ENCODE peak calls at places on chromosomes 11 and 22, in nine cellular contexts. Y, O, S, Z, B, D, A, K and T are unnamed samples.

GRCh38 chr11:59755701-59756495 is 722 bp downstream of the STX3 start:
- DNase-seq in Y (no peak), O (peak), S (peak), Z (no peak), B (peak), D (peak), A (peak), K (peak), T (peak)

GRCh38 chr11:1196516-1197391 is 26.1 kb upstream of the MUC5B start:
- DNase-seq in Y (no peak), O (no peak), S (no peak), Z (no peak), B (no peak), D (no peak), A (peak), K (no peak), T (no peak)

GRCh38 chr11:20089357-20089756 is 70.9 kb downstream of the DBX1 start:
- DNase-seq in Y (no peak), O (no peak), S (no peak), Z (no peak), B (no peak), D (no peak), A (no peak), K (no peak), T (no peak)

GRCh38 chr11:105447936-105448702 is 161.8 kb upstream of the GRIA4 start:
- DNase-seq in Y (no peak), O (no peak), S (no peak), Z (no peak), B (no peak), D (no peak), A (no peak), K (no peak), T (no peak)

GRCh38 chr22:29703595-29704195 is 16.1 kb upstream of the CABP7 start:
- DNase-seq in Y (no peak), O (no peak), S (no peak), Z (no peak), B (no peak), D (no peak), A (no peak), K (no peak), T (no peak)

GRCh38 chr22:47197735-47198500 is 435.5 kb downstream of the TBC1D22A start:
- DNase-seq in Y (no peak), O (no peak), S (no peak), Z (no peak), B (no peak), D (no peak), A (no peak), K (no peak), T (no peak)

GRCh38 chr11:112885744-112886706 is 75.2 kb upstream of the NCAM1 start:
- DNase-seq in Y (no peak), O (no peak), S (peak), Z (no peak), B (no peak), D (no peak), A (no peak), K (no peak), T (no peak)

GRCh38 chr11:3189886-3190583 is 24.9 kb upstream of the OSBPL5 start:
- DNase-seq in Y (no peak), O (no peak), S (no peak), Z (no peak), B (no peak), D (no peak), A (no peak), K (no peak), T (no peak)

GRCh38 chr11:66002648-66003225 is 434 bp downstream of the BANF1 start:
- DNase-seq in Y (no peak), O (peak), S (peak), Z (peak), B (no peak), D (no peak), A (no peak), K (peak), T (no peak)

GRCh38 chr22:34760276-34761008 is 305.5 kb upstream of the ISX start:
- DNase-seq in Y (no peak), O (no peak), S (peak), Z (no peak), B (no peak), D (no peak), A (no peak), K (no peak), T (no peak)

GRCh38 chr11:92300871-92301270 is 76.3 kb downstream of the FAT3 start:
- DNase-seq in Y (no peak), O (no peak), S (no peak), Z (no peak), B (no peak), D (no peak), A (no peak), K (no peak), T (no peak)

GRCh38 chr11:113557926-113558325 is 82.7 kb upstream of the DRD2 start:
- DNase-seq in Y (no peak), O (no peak), S (no peak), Z (no peak), B (no peak), D (no peak), A (no peak), K (no peak), T (no peak)

GRCh38 chr11:57798905-57799559 is 37.4 kb downstream of the CTNND1 start:
- DNase-seq in Y (no peak), O (peak), S (peak), Z (no peak), B (no peak), D (no peak), A (no peak), K (no peak), T (no peak)

GRCh38 chr11:86193297-86194095 is 51.1 kb upstream of the EED start:
- DNase-seq in Y (peak), O (peak), S (peak), Z (peak), B (peak), D (peak), A (peak), K (peak), T (peak)

GRCh38 chr11:113885897-113886296 is 10.5 kb upstream of the USP28 start:
- DNase-seq in Y (no peak), O (no peak), S (peak), Z (no peak), B (no peak), D (no peak), A (no peak), K (no peak), T (no peak)

GRCh38 chr11:14713518-14714244 is 70.1 kb downstream of the PDE3B start:
- DNase-seq in Y (no peak), O (no peak), S (no peak), Z (no peak), B (no peak), D (peak), A (no peak), K (no peak), T (no peak)